ENCODE peak calls at places on chromosomes 13 and 19, in four cellular contexts. P is epithelial cell of esophagus, K is IMR-90, N is psoas muscle. F is an unnamed sample.
A peak's percentile ranks its signal among the peaks of the same experiment; 100 is the strongest.

GRCh38 chr13:100510208-100510997 is 78.2 kb downstream of the GGACT start:
- DNase-seq in N (no peak), K (no peak), P (no peak), F (no peak)

GRCh38 chr13:70714993-70715392 is 606.7 kb upstream of the KLHL1 start:
- DNase-seq in P (no peak), N (no peak), K (no peak), F (no peak)

GRCh38 chr13:79989251-79989661 is 351.7 kb downstream of the SPRY2 start:
- DNase-seq in N (no peak), K (peak; percentile 56), P (peak; percentile 62), F (no peak)

GRCh38 chr19:7337380-7338194 is 11.2 kb upstream of the ARHGEF18 start:
- DNase-seq in P (no peak), N (no peak), K (no peak), F (no peak)

GRCh38 chr13:50326746-50327145 is 311.5 kb downstream of the KCNRG start:
- DNase-seq in P (no peak), K (no peak), N (no peak), F (no peak)

GRCh38 chr19:16156904-16157303 is 13.4 kb downstream of the HSH2D start:
- DNase-seq in N (no peak), K (no peak), P (no peak), F (no peak)

GRCh38 chr19:39193785-39194184 is 3.0 kb upstream of the NCCRP1 start:
- DNase-seq in N (no peak), K (no peak), P (no peak), F (no peak)

GRCh38 chr13:73708393-73708985 is 425.7 kb downstream of the KLF12 start:
- DNase-seq in P (peak; percentile 83), N (no peak), K (peak; percentile 71), F (no peak)

GRCh38 chr19:7862413-7862951 is 11.7 kb downstream of the PRR36 start:
- DNase-seq in P (peak; percentile 88), K (peak; percentile 34), N (peak; percentile 72), F (peak; percentile 77)

GRCh38 chr19:18475762-18476331 is 37.9 kb upstream of the ISYNA1 start:
- DNase-seq in P (no peak), N (peak; percentile 56), K (no peak), F (no peak)

GRCh38 chr13:113547248-113547971 is 37.1 kb upstream of the TFDP1 start:
- DNase-seq in K (peak; percentile 39), P (no peak), N (no peak), F (peak; percentile 28)

GRCh38 chr13:98050041-98050466 is 92.8 kb upstream of the FARP1 start:
- DNase-seq in K (peak; percentile 67), N (no peak), P (peak; percentile 53), F (no peak)

GRCh38 chr13:40680659-40681323 is 14.3 kb upstream of the FOXO1 start:
- DNase-seq in N (no peak), P (no peak), K (no peak), F (no peak)

GRCh38 chr19:1672038-1672768 is 19.8 kb upstream of the TCF3 start:
- DNase-seq in K (peak; percentile 30), N (no peak), P (peak; percentile 42), F (peak; percentile 47)

GRCh38 chr19:53102701-53103140 is 501 bp downstream of the ZNF160 start:
- DNase-seq in N (peak; percentile 73), K (peak; percentile 31), P (peak; percentile 47), F (no peak)

GRCh38 chr13:95235199-95235726 is 66.0 kb downstream of the ABCC4 start:
- DNase-seq in P (no peak), K (no peak), N (no peak), F (no peak)

GRCh38 chr13:51858433-51859247 is 3.1 kb upstream of the CCDC70 start:
- DNase-seq in K (no peak), P (peak; percentile 42), N (no peak), F (no peak)

GRCh38 chr13:50626031-50626643 is 217.4 kb downstream of the DLEU7 start:
- DNase-seq in N (no peak), K (no peak), P (peak; percentile 50), F (no peak)

GRCh38 chr13:55990631-55991030 is 1150.1 kb upstream of the PRR20A start:
- DNase-seq in P (no peak), N (no peak), K (no peak), F (no peak)

GRCh38 chr19:53881482-53882390 is at the start of gene PRKCG:
- DNase-seq in K (no peak), N (peak; percentile 69), P (peak; percentile 37), F (no peak)

GRCh38 chr13:85772379-85772778 is 26.8 kb downstream of the SLITRK6 start:
- DNase-seq in K (peak; percentile 7), P (peak; percentile 60), N (no peak), F (no peak)

GRCh38 chr13:98450495-98451167 is 126.3 kb downstream of the STK24 start:
- DNase-seq in N (peak; percentile 74), P (no peak), K (no peak), F (no peak)

GRCh38 chr13:98512774-98513327 is 64.1 kb downstream of the STK24 start:
- DNase-seq in K (no peak), P (no peak), N (no peak), F (no peak)

GRCh38 chr13:99336750-99337149 is 29.6 kb upstream of the GPR183 start:
- DNase-seq in N (no peak), P (no peak), K (no peak), F (no peak)

GRCh38 chr13:98143601-98144500 is 957 bp downstream of the FARP1 start:
- DNase-seq in N (peak; percentile 60), P (peak; percentile 31), K (peak; percentile 44), F (no peak)

GRCh38 chr13:44293908-44294735 is 79.5 kb upstream of the SERP2 start:
- DNase-seq in P (peak; percentile 28), K (peak; percentile 72), N (no peak), F (no peak)

GRCh38 chr13:45731455-45731854 is 29.3 kb downstream of the CBY2 start:
- DNase-seq in N (no peak), P (no peak), K (no peak), F (no peak)

GRCh38 chr13:113209880-113210421 is 538 bp downstream of the CUL4A start:
- DNase-seq in P (peak; percentile 80), K (peak; percentile 55), N (peak; percentile 77), F (peak; percentile 80)

GRCh38 chr13:24925318-24926231 is 161.6 kb downstream of the RNF17 start:
- DNase-seq in P (no peak), N (no peak), K (no peak), F (no peak)

GRCh38 chr13:24921881-24922280 is 157.9 kb downstream of the RNF17 start:
- DNase-seq in P (no peak), N (no peak), K (no peak), F (no peak)

GRCh38 chr13:24921003-24921402 is 157.0 kb downstream of the RNF17 start:
- DNase-seq in N (no peak), K (no peak), P (no peak), F (no peak)

GRCh38 chr13:24923305-24923640 is 159.3 kb downstream of the RNF17 start:
- DNase-seq in K (peak; percentile 75), N (no peak), P (no peak), F (no peak)

GRCh38 chr13:24922390-24923304 is 158.7 kb downstream of the RNF17 start:
- DNase-seq in P (peak; percentile 98), N (peak; percentile 99), K (peak; percentile 97), F (peak; percentile 94)
- TF ChIP-seq CTCF in P (no peak), N (peak; percentile 7), K (peak; percentile 6), F (no peak)

GRCh38 chr19:10667867-10668266 is 13.7 kb downstream of the ILF3 start:
- DNase-seq in N (no peak), K (no peak), P (no peak), F (no peak)

GRCh38 chr19:10660346-10660745 is 6.2 kb downstream of the ILF3 start:
- DNase-seq in P (peak; percentile 43), K (no peak), N (no peak), F (no peak)

GRCh38 chr19:10661946-10662345 is 7.8 kb downstream of the ILF3 start:
- DNase-seq in N (no peak), K (no peak), P (peak; percentile 52), F (no peak)

DNA sequence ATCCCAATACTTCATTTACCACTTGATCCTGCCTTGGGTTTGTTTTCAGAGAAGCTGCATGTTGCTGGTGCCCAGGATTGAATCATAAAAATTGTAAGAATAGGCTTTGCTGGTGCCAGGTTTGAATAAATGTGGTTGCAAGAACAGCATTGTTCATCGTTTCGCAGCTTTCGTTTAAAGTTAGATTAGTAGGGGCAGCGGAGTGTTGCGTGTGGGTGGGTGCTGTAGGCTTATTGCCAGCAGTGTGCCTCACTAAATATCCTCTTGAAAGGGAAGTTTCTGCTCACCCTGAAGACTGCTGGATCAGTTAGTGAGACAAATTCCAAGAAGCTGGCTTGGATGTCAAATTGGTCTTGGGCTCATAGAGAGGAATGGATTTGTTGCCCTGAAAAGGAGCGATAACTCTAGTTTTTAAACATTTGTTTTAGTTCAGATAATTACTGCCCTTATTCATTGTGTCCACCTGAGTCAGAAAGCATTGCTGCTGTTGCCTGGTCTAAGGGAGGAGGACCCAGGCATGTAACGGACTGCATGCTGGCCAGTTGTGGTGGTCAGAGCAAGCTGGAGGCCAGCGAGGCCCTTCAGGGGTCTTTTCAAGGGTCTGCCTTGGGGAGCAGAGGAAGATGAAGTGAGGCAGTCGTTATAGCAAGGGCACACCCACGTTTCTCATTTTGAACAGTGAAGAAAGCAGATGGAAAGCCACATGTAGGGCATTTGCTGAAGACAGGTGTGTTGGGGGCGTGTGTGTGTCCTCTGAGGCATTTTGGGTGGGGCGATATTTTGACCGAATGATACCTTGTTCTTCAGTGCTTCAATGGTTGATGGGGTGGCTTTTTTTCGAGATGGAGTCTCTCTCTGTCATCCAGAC is 8.5 kb downstream of the ILF3 start:
- DNase-seq in P (no peak), N (no peak), K (peak; percentile 37), F (no peak)
- H3K4me3 ChIP-seq in P (no peak overlapping the region), N (no peak overlapping the region), K (no peak overlapping the region), F (no peak overlapping the region)

GRCh38 chr13:23020246-23020843 is 160.4 kb upstream of the SGCG start:
- DNase-seq in N (no peak), K (peak; percentile 57), P (peak; percentile 69), F (no peak)
- TF ChIP-seq CTCF in N (peak; percentile 76), K (peak; percentile 65), P (peak; percentile 91), F (peak; percentile 85)

GRCh38 chr19:47600246-47601179 is 8.4 kb upstream of the BICRA start:
- DNase-seq in N (peak; percentile 100), P (peak; percentile 99), K (peak; percentile 98), F (peak; percentile 99)

GRCh38 chr19:47598407-47599349 is 10.3 kb upstream of the BICRA start:
- DNase-seq in K (peak; percentile 96), P (peak; percentile 93), N (peak; percentile 66), F (peak; percentile 84)

GRCh38 chr19:47595937-47596336 is 13.0 kb upstream of the BICRA start:
- DNase-seq in N (no peak), P (no peak), K (no peak), F (no peak)

GRCh38 chr19:47603706-47604310 is 5.1 kb upstream of the BICRA start:
- DNase-seq in P (no peak), K (no peak), N (no peak), F (no peak)

DNA sequence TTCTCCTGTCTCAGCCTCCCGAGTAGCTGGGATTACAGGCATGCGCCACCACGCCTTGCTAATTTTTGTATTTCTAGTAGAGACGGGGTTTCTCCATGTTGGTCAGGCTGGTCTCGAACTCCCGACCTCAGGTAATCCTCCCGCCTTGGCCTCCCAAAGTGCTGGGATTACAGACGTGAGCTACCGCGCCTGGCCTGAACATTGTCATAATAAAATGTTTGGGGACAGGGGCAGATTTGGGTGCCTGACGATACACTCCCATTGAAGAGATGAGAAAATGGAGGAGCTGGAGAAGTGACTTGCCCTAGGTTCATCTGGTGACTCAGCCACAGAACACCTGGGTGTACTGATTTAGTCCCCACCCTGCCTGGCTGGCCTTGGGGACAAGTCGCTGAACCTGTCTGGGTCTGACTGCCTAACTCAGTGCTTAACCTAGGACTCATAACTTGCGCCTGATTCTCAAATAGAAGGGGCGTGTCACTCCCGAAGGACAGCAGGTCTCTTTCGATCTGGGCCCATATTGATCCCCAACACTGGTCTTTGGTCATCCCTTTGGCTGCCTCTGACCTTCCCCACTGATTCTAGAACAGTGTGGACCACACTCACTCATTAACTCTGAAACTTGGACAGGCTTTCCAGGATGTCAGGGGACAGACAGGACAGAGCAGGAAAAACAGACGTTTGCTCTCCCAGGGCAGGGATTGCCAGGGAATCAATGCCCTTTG is 7.6 kb upstream of the BICRA start:
- DNase-seq in P (peak; percentile 60), K (no peak), N (no peak), F (no peak)
- H3K4me3 ChIP-seq in P (no peak overlapping the region), K (no peak overlapping the region), N (peak overlapping the region; percentile 76), F (peak overlapping the region; percentile 43)